ENCODE peak calls at places on chromosome 3, in six cellular contexts. F is esophagus squamous epithelium, P is body of pancreas, L is ascending aorta, Y is fibroblast of the aortic adventitia, W is IMR-90. C is an unnamed sample.

GRCh38 chr3:151169700-151170224 is 33.3 kb downstream of the GPR171 start:
- DNase-seq in F (no peak), P (peak; percentile 22), L (peak; percentile 70), Y (peak; percentile 8), W (no peak), C (peak; percentile 53)

GRCh38 chr3:160027541-160028195 is 39.0 kb downstream of the IL12A start:
- DNase-seq in F (no peak), P (no peak), L (no peak), Y (peak; percentile 75), W (peak; percentile 88), C (no peak)

GRCh38 chr3:55750525-55750924 is 263.4 kb upstream of the WNT5A start:
- DNase-seq in F (no peak), P (peak; percentile 16), L (no peak), Y (no peak), W (peak; percentile 87), C (no peak)

GRCh38 chr3:33865133-33865532 is 66.7 kb downstream of the PDCD6IP start:
- DNase-seq in F (no peak), P (no peak), L (no peak), Y (no peak), W (no peak), C (no peak)

GRCh38 chr3:104437131-104437750 is 929.5 kb upstream of the ALCAM start:
- DNase-seq in F (no peak), P (no peak), L (no peak), Y (peak; percentile 77), W (peak; percentile 53), C (no peak)

GRCh38 chr3:139472380-139473010 is 3.8 kb downstream of the RBP2 start:
- DNase-seq in F (no peak), P (no peak), L (no peak), Y (no peak), W (no peak), C (no peak)

GRCh38 chr3:112084980-112085697 is 1.1 kb upstream of the C3orf52 start:
- DNase-seq in F (no peak), P (no peak), L (no peak), Y (no peak), W (no peak), C (no peak)

GRCh38 chr3:89113887-89114840 is 6.7 kb downstream of the EPHA3 start:
- DNase-seq in F (no peak), P (peak; percentile 80), L (peak; percentile 65), Y (peak; percentile 38), W (peak; percentile 42), C (peak; percentile 70)

GRCh38 chr3:45137656-45138181 is 8.5 kb downstream of the CDCP1 start:
- DNase-seq in F (no peak), P (peak; percentile 50), L (no peak), Y (peak; percentile 77), W (no peak), C (no peak)

GRCh38 chr3:173586176-173586575 is 188.6 kb downstream of the NLGN1 start:
- DNase-seq in F (no peak), P (no peak), L (no peak), Y (no peak), W (peak; percentile 21), C (no peak)

GRCh38 chr3:133384331-133385027 is 15.4 kb upstream of the BFSP2 start:
- DNase-seq in F (no peak), P (peak; percentile 80), L (peak; percentile 66), Y (peak; percentile 51), W (peak; percentile 65), C (peak; percentile 45)

GRCh38 chr3:71180524-71180923 is 403.0 kb downstream of the FOXP1 start:
- DNase-seq in F (no peak), P (no peak), L (no peak), Y (no peak), W (no peak), C (no peak)

GRCh38 chr3:11721114-11721440 is 77.4 kb upstream of the VGLL4 start:
- DNase-seq in F (no peak), P (peak; percentile 16), L (no peak), Y (no peak), W (no peak), C (no peak)

GRCh38 chr3:158094235-158094916 is 11.8 kb downstream of the SHOX2 start:
- DNase-seq in F (no peak), P (no peak), L (no peak), Y (no peak), W (no peak), C (no peak)
- H3K4me3 ChIP-seq in F (no peak overlapping the region), P (no peak overlapping the region), L (no peak overlapping the region), Y (no peak overlapping the region), W (no peak overlapping the region), C (no peak overlapping the region)

GRCh38 chr3:187972454-187972853 is 181.5 kb upstream of the LPP start:
- DNase-seq in F (no peak), P (no peak), L (no peak), Y (no peak), W (no peak), C (no peak)
- H3K4me3 ChIP-seq in F (no peak overlapping the region), P (no peak overlapping the region), L (no peak overlapping the region), Y (no peak overlapping the region), W (no peak overlapping the region), C (no peak overlapping the region)

DNA sequence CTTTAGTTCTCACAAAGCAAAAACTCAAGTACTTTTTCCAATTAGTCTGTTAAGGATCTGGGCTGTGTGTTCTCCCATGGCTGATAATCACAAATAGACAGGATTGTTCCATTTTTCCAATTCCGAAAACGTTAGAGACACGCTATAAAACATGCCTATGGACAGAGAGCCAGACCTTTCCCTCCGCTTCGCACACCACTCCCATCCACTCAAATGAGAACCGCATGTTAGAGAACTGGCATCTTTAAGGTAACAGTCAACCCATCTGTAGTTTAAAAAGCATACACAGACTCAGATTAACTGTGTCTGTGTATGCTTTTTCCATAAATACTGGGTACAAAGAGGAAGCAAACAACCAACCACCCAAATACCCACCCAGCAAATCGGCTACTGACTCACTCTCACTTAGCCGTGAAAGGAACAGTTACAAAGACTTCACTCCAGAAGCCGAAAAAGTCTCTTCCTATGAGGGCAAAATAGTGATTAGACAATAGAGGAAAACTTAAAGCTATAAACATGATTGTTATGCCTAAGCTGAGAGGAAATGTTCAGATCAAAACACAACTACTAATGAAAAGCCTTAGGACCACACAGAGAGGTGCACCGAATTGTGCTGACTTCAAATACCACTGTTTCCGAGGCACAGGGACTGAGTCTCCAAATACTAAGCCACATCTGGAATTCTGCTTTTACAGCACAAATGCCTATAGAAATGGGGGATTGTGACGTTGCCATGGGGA is 36.1 kb downstream of the IL17RD start:
- DNase-seq in F (no peak), P (no peak), L (no peak), Y (peak; percentile 53), W (no peak), C (no peak)
- H3K4me3 ChIP-seq in F (no peak overlapping the region), P (no peak overlapping the region), L (no peak overlapping the region), Y (peak overlapping the region; percentile 49), W (no peak overlapping the region), C (no peak overlapping the region)

GRCh38 chr3:96200897-96201296 is 613.5 kb upstream of the EPHA6 start:
- DNase-seq in F (no peak), P (no peak), L (no peak), Y (no peak), W (no peak), C (no peak)
- H3K4me3 ChIP-seq in F (no peak overlapping the region), P (no peak overlapping the region), L (no peak overlapping the region), Y (no peak overlapping the region), W (no peak overlapping the region), C (no peak overlapping the region)

DNA sequence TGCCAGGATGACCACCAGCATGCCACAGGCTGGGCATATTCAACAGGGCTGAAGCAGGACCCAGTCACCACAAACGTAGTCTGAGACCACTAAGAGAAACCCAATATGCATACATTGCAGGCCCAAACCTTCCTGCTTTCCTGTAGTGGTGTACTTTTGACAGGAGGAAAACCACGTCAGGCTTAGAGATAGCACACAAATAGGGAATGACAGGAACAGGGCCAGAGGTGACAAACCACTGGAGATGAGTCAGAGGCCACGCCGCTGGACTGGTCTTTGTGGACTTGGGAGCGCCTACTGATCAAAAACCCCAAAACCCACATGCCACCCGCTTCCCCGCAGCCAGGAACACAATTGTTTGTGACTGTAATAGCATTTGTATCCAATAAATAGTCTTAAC is 3.6 kb upstream of the EFCAB12 start:
- DNase-seq in F (no peak), P (no peak), L (no peak), Y (no peak), W (no peak), C (no peak)
- H3K4me3 ChIP-seq in F (no peak overlapping the region), P (no peak overlapping the region), L (no peak overlapping the region), Y (no peak overlapping the region), W (no peak overlapping the region), C (no peak overlapping the region)

DNA sequence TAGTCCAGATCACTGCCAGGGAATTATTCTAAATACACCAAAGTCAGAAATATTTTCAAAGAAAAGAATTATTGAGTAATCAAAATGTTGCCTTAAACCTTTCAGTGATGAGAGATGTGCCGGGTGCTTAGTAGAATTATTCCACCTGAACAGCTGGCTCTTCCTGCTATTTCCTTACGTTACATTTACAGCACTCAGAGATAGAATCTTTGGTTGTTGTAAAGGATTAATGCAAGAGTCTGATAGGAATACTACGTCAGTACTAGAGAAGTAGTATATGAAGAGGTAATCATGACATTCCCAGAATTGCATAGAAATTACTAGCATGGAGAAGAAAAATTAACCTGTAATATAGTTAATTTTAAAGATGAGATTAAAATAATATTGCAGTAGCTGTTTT is 50.9 kb upstream of the ZDHHC23 start:
- DNase-seq in F (no peak), P (no peak), L (no peak), Y (no peak), W (no peak), C (no peak)
- H3K4me3 ChIP-seq in F (peak overlapping the region; percentile 41), P (peak overlapping the region; percentile 22), L (no peak overlapping the region), Y (no peak overlapping the region), W (no peak overlapping the region), C (no peak overlapping the region)

GRCh38 chr3:154428369-154429206 is 1.4 kb downstream of the GPR149 start:
- DNase-seq in F (no peak), P (no peak), L (no peak), Y (no peak), W (no peak), C (no peak)
- H3K4me3 ChIP-seq in F (peak overlapping the region; percentile 26), P (no peak overlapping the region), L (no peak overlapping the region), Y (peak overlapping the region; percentile 18), W (no peak overlapping the region), C (peak overlapping the region; percentile 6)

GRCh38 chr3:127456471-127457093 is 134.0 kb downstream of the TPRA1 start:
- DNase-seq in F (no peak), P (peak; percentile 16), L (no peak), Y (peak; percentile 34), W (peak; percentile 63), C (no peak)
- H3K4me3 ChIP-seq in F (peak overlapping the region; percentile 18), P (no peak overlapping the region), L (peak overlapping the region; percentile 62), Y (no peak overlapping the region), W (no peak overlapping the region), C (no peak overlapping the region)